ENCODE peak calls at places on chromosomes 2 and 18, in nine cellular contexts. Z, G, M, X, D, J, Q, E and T are unnamed samples.

GRCh38 chr2:206004004-206004693 is 81.8 kb downstream of the INO80D start:
- DNase-seq in Z (peak; percentile 55), G (peak; percentile 18), M (peak; percentile 26), X (no peak), D (no peak), J (peak; percentile 48), Q (no peak), E (no peak), T (peak; percentile 55)

GRCh38 chr2:210195066-210195852 is 24.1 kb upstream of the KANSL1L start:
- DNase-seq in Z (peak; percentile 57), G (peak; percentile 58), M (peak; percentile 51), X (no peak), D (no peak), J (peak; percentile 58), Q (peak; percentile 54), E (no peak), T (no peak)

GRCh38 chr2:229431331-229431954 is 160.4 kb upstream of the PID1 start:
- DNase-seq in Z (peak; percentile 69), G (peak; percentile 57), M (no peak), X (no peak), D (no peak), J (no peak), Q (no peak), E (no peak), T (no peak)

GRCh38 chr2:218269900-218270720 is at the start of the genes AAMP and PNKD:
- DNase-seq in Z (peak; percentile 99), G (peak; percentile 99), M (peak; percentile 100), X (peak; percentile 100), D (peak; percentile 100), J (peak; percentile 100), Q (peak; percentile 100), E (peak; percentile 100), T (peak; percentile 100)

GRCh38 chr2:180840641-180841040 is 139.8 kb upstream of the UBE2E3 start:
- DNase-seq in Z (no peak), G (no peak), M (no peak), X (no peak), D (no peak), J (no peak), Q (no peak), E (no peak), T (peak; percentile 48)

GRCh38 chr2:96916156-96917007 is 46.5 kb upstream of the SEMA4C start:
- DNase-seq in Z (no peak), G (no peak), M (no peak), X (no peak), D (no peak), J (peak; percentile 81), Q (peak; percentile 79), E (no peak), T (no peak)

GRCh38 chr2:224252601-224253000 is 149.3 kb downstream of the FAM124B start:
- DNase-seq in Z (no peak), G (peak; percentile 75), M (no peak), X (no peak), D (no peak), J (no peak), Q (no peak), E (no peak), T (no peak)

GRCh38 chr2:126885701-126886121 is 13.0 kb upstream of the TEX51 start:
- DNase-seq in Z (no peak), G (peak; percentile 28), M (peak; percentile 20), X (no peak), D (no peak), J (peak; percentile 51), Q (peak; percentile 72), E (no peak), T (no peak)

GRCh38 chr18:7116001-7116831 is 1.4 kb downstream of the LAMA1 start:
- DNase-seq in Z (no peak), G (peak; percentile 38), M (no peak), X (no peak), D (no peak), J (no peak), Q (no peak), E (no peak), T (no peak)

GRCh38 chr2:100789361-100789760 is 30.6 kb upstream of the NPAS2 start:
- DNase-seq in Z (no peak), G (no peak), M (no peak), X (no peak), D (no peak), J (no peak), Q (no peak), E (no peak), T (no peak)

GRCh38 chr18:23189768-23190661 is 54.7 kb downstream of the CABLES1 start:
- DNase-seq in Z (no peak), G (no peak), M (no peak), X (no peak), D (no peak), J (no peak), Q (no peak), E (no peak), T (peak; percentile 51)

GRCh38 chr18:70425236-70425635 is 136.4 kb downstream of the SOCS6 start:
- DNase-seq in Z (no peak), G (no peak), M (no peak), X (no peak), D (no peak), J (no peak), Q (no peak), E (no peak), T (no peak)

GRCh38 chr2:35428548-35428947 is 927.0 kb upstream of the CRIM1 start:
- DNase-seq in Z (peak; percentile 58), G (no peak), M (peak; percentile 34), X (no peak), D (peak; percentile 32), J (peak; percentile 56), Q (no peak), E (no peak), T (no peak)

GRCh38 chr2:28004086-28004485 is 113.6 kb downstream of the BABAM2 start:
- DNase-seq in Z (peak; percentile 31), G (peak; percentile 96), M (no peak), X (no peak), D (no peak), J (no peak), Q (no peak), E (no peak), T (no peak)

GRCh38 chr18:394997-395383 is 105.5 kb downstream of the COLEC12 start:
- DNase-seq in Z (no peak), G (peak; percentile 75), M (peak; percentile 58), X (no peak), D (no peak), J (no peak), Q (peak; percentile 77), E (no peak), T (no peak)

GRCh38 chr2:64133828-64134227 is 10.4 kb downstream of the PELI1 start:
- DNase-seq in Z (no peak), G (peak; percentile 85), M (no peak), X (no peak), D (no peak), J (no peak), Q (no peak), E (no peak), T (no peak)

GRCh38 chr2:129771606-129772598 is 207.6 kb upstream of the RAB6C start:
- DNase-seq in Z (no peak), G (no peak), M (no peak), X (no peak), D (no peak), J (no peak), Q (no peak), E (no peak), T (no peak)

GRCh38 chr2:135265960-135266490 is 213.9 kb downstream of the RAB3GAP1 start:
- DNase-seq in Z (no peak), G (no peak), M (no peak), X (no peak), D (no peak), J (no peak), Q (no peak), E (no peak), T (no peak)

DNA sequence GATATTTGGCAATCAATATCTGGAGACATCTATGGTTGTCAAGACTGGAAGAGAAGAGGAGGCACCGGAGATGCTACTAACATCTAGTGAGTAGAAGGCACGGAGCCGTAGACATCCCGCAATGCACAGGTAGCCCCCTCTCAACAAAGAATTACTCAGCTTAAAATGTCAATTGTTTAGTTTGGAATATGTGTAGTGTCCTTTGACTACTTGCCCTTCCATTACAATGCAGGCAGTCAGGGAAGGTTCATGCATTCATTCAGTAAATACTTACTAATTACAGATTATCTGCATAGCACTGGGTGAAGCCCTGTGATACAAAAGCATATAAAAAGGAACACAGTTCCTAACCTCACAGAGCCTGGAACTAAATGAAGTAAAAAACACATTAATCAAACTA is 294.0 kb downstream of the RIT2 start:
- DNase-seq in Z (no peak), G (no peak), M (no peak), X (no peak), D (no peak), J (no peak), Q (no peak), E (no peak), T (no peak)
- H3K4me1 ChIP-seq in Z (no peaks in the 10 kb centered on the region), G (no peaks in the 10 kb centered on the region), M (no peaks in the 10 kb centered on the region), X (no peaks in the 10 kb centered on the region), D (no peaks in the 10 kb centered on the region), J (no peaks in the 10 kb centered on the region), Q (no peaks in the 10 kb centered on the region), E (no peaks in the 10 kb centered on the region), T (no peaks in the 10 kb centered on the region)

GRCh38 chr2:237859533-237860272 is at the start of gene RAMP1:
- DNase-seq in Z (no peak), G (peak; percentile 17), M (peak; percentile 59), X (no peak), D (no peak), J (no peak), Q (peak; percentile 79), E (no peak), T (peak; percentile 71)
- TF ChIP-seq POLR2A in Z (no peak), G (peak; percentile 32), M (peak; percentile 54), X (no peak), D (no peak), J (no peak), Q (peak; percentile 17), E (no peak), T (no peak)

GRCh38 chr2:31888550-31888949 is 122.3 kb downstream of the MEMO1 start:
- DNase-seq in Z (no peak), G (peak; percentile 6), M (no peak), X (no peak), D (no peak), J (no peak), Q (no peak), E (no peak), T (no peak)

GRCh38 chr2:31889044-31889443 is 121.8 kb downstream of the MEMO1 start:
- DNase-seq in Z (no peak), G (no peak), M (no peak), X (no peak), D (no peak), J (no peak), Q (no peak), E (no peak), T (no peak)

DNA sequence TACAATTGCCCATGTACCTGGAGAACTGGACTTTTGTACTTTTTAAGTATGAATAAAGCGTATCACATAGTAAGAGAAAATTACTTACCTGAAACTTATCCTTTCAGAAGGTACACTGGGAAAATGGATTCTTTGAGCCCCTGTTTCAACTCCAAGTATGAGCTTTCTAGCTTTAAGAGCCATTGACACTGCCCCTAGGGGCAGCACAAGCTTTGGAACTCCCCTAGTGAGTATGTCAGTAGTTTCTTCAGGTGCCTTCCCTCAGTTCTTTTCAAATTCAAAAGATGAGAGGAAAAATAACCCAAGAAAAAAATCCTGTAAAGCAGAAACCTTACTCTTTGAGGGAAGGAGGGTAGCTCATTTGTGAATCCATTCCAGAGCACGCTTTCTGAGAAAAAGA is 124.1 kb downstream of the MEMO1 start:
- DNase-seq in Z (peak; percentile 52), G (no peak), M (peak; percentile 13), X (no peak), D (no peak), J (no peak), Q (no peak), E (no peak), T (no peak)
- TF ChIP-seq CTCF in Z (peak; percentile 40), G (no peak), M (no peak), X (no peak), D (no peak), J (peak; percentile 16), Q (no peak), E (peak; percentile 4), T (no peak)

GRCh38 chr2:174840436-174840835 is 76.2 kb upstream of the CHRNA1 start:
- DNase-seq in Z (no peak), G (peak; percentile 82), M (no peak), X (no peak), D (no peak), J (no peak), Q (no peak), E (no peak), T (no peak)
- H3K4me1 ChIP-seq in Z (peaks cover 17% of the 10 kb centered on the region), G (peaks cover 21% of the 10 kb centered on the region), M (peaks cover 10% of the 10 kb centered on the region), X (peaks cover 7% of the 10 kb centered on the region), D (no peaks in the 10 kb centered on the region), J (no peaks in the 10 kb centered on the region), Q (no peaks in the 10 kb centered on the region), E (no peaks in the 10 kb centered on the region), T (no peaks in the 10 kb centered on the region)